ENCODE peak calls at places on chromosomes 3 and 15, in five cellular contexts. One of them, this sample, is unnamed.

GRCh38 chr3:126113733-126114132 is 29.8 kb upstream of the SLC41A3 start:
- DNase-seq in GM12878: no peak
- DNase-seq in endothelial cell of umbilical vein: no peak
- DNase-seq in HepG2: no peak
- DNase-seq in NB4: no peak
- DNase-seq in this sample: peak

GRCh38 chr3:116443096-116443793 is 2.0 kb downstream of the LSAMP start:
- DNase-seq in GM12878: no peak
- DNase-seq in endothelial cell of umbilical vein: no peak
- DNase-seq in HepG2: no peak
- DNase-seq in NB4: no peak
- DNase-seq in this sample: no peak

GRCh38 chr3:69567026-69567767 is 172.1 kb upstream of the MITF start:
- DNase-seq in GM12878: no peak
- DNase-seq in endothelial cell of umbilical vein: no peak
- DNase-seq in HepG2: no peak
- DNase-seq in NB4: no peak
- DNase-seq in this sample: no peak

GRCh38 chr3:179898024-179898423 is 138.7 kb downstream of the PEX5L start:
- DNase-seq in GM12878: no peak
- DNase-seq in endothelial cell of umbilical vein: peak
- DNase-seq in HepG2: peak
- DNase-seq in NB4: peak
- DNase-seq in this sample: peak

GRCh38 chr3:36937492-36937891 is 7.4 kb downstream of the TRANK1 start:
- DNase-seq in GM12878: no peak
- DNase-seq in endothelial cell of umbilical vein: no peak
- DNase-seq in HepG2: no peak
- DNase-seq in NB4: no peak
- DNase-seq in this sample: no peak

GRCh38 chr15:40567111-40567510 is 2.0 kb upstream of the RPUSD2 start:
- DNase-seq in GM12878: no peak
- DNase-seq in endothelial cell of umbilical vein: peak
- DNase-seq in HepG2: peak
- DNase-seq in NB4: peak
- DNase-seq in this sample: no peak

GRCh38 chr3:129432036-129432435 is 3.6 kb upstream of the EFCAB12 start:
- DNase-seq in GM12878: no peak
- DNase-seq in endothelial cell of umbilical vein: no peak
- DNase-seq in HepG2: no peak
- DNase-seq in NB4: no peak
- DNase-seq in this sample: no peak

GRCh38 chr3:141273700-141274410 is 42.2 kb downstream of the PXYLP1 start:
- DNase-seq in GM12878: no peak
- DNase-seq in endothelial cell of umbilical vein: no peak
- DNase-seq in HepG2: no peak
- DNase-seq in NB4: no peak
- DNase-seq in this sample: no peak

GRCh38 chr15:78051622-78052405 is 25.7 kb downstream of the TBC1D2B start:
- DNase-seq in GM12878: no peak
- DNase-seq in endothelial cell of umbilical vein: peak
- DNase-seq in HepG2: no peak
- DNase-seq in NB4: peak
- DNase-seq in this sample: no peak

GRCh38 chr15:100900136-100900894 is 18.8 kb upstream of the LRRK1 start:
- DNase-seq in GM12878: no peak
- DNase-seq in endothelial cell of umbilical vein: no peak
- DNase-seq in HepG2: no peak
- DNase-seq in NB4: no peak
- DNase-seq in this sample: no peak
- TF ChIP-seq MYC in GM12878: no peak
- TF ChIP-seq MYC in endothelial cell of umbilical vein: no peak
- TF ChIP-seq MYC in HepG2: no peak
- TF ChIP-seq MYC in NB4: no peak
- TF ChIP-seq MYC in this sample: no peak

GRCh38 chr3:150488867-150489266 is 57.4 kb downstream of the SERP1 start:
- DNase-seq in GM12878: no peak
- DNase-seq in endothelial cell of umbilical vein: no peak
- DNase-seq in HepG2: no peak
- DNase-seq in NB4: no peak
- DNase-seq in this sample: no peak

GRCh38 chr3:150480802-150481201 is 65.5 kb downstream of the SERP1 start:
- DNase-seq in GM12878: no peak
- DNase-seq in endothelial cell of umbilical vein: no peak
- DNase-seq in HepG2: no peak
- DNase-seq in NB4: no peak
- DNase-seq in this sample: no peak

GRCh38 chr3:150479370-150479769 is 66.9 kb downstream of the SERP1 start:
- DNase-seq in GM12878: no peak
- DNase-seq in endothelial cell of umbilical vein: no peak
- DNase-seq in HepG2: no peak
- DNase-seq in NB4: no peak
- DNase-seq in this sample: no peak

GRCh38 chr3:150484410-150484809 is 61.9 kb downstream of the SERP1 start:
- DNase-seq in GM12878: no peak
- DNase-seq in endothelial cell of umbilical vein: no peak
- DNase-seq in HepG2: no peak
- DNase-seq in NB4: no peak
- DNase-seq in this sample: no peak

DNA sequence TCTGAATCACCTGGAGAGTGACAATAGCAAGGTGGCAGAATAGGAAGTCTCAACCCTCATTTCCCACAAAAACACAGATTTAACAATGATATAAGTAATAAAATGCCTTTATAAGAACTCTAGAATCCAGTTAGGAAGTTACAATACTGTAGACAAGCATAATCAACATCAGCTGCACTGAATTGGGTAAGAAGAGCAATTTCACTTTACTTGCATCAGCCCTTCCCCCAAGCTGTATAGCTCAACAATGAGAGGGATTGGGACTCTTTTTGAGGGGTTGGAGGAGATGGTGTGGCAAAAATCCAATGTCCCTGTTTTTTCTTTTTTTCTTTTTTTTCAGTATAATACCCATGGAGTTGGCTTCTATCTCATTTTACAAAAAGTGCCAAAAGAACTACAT is 63.1 kb downstream of the SERP1 start:
- DNase-seq in GM12878: no peak
- DNase-seq in endothelial cell of umbilical vein: no peak
- DNase-seq in HepG2: no peak
- DNase-seq in NB4: no peak
- DNase-seq in this sample: no peak
- TF ChIP-seq MYC in GM12878: no peak
- TF ChIP-seq MYC in endothelial cell of umbilical vein: no peak
- TF ChIP-seq MYC in HepG2: no peak
- TF ChIP-seq MYC in NB4: no peak
- TF ChIP-seq MYC in this sample: no peak

DNA sequence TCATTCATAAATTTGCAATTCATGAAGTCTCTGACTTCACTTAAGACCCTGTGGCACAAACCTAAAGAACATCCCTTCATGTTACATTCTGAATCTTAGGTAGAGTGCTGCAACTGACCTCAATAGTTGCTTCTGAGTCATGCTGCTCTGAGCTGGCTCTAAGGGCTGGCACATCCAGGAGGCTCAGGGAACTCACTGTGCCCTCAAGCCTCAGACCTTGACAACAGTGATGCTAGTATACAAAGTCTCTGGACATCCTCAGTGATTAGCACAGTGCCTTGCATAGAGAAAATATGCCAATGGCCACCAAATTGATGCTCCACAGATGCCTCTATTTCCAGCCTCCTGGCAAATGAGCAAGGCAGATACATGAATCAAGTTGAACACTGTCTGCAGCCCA is 740.9 kb upstream of the LMCD1 start:
- DNase-seq in GM12878: no peak
- DNase-seq in endothelial cell of umbilical vein: no peak
- DNase-seq in HepG2: no peak
- DNase-seq in NB4: no peak
- DNase-seq in this sample: no peak
- TF ChIP-seq MYC in GM12878: no peak
- TF ChIP-seq MYC in endothelial cell of umbilical vein: no peak
- TF ChIP-seq MYC in HepG2: no peak
- TF ChIP-seq MYC in NB4: no peak
- TF ChIP-seq MYC in this sample: no peak

DNA sequence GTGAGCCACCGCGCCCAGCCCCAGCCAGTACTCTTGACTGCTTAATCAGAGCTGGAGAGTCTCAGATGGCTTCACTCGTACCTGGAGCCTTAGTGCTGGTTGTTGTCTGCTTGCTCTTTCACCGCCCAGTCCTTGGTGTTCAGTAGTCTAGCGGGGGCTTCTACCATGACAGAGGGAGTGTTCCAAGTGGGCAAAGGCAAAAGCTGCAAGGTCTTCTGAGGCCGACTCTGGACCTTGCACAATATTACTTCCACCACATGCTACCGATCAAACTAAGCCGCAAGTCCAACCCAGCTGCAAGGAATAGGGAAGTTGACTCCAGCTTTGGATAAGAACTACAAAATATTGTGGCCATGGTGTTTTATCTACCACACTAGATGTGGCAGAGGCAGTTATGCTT is 6.6 kb downstream of the PARL start:
- DNase-seq in GM12878: no peak
- DNase-seq in endothelial cell of umbilical vein: no peak
- DNase-seq in HepG2: no peak
- DNase-seq in NB4: peak
- DNase-seq in this sample: no peak
- TF ChIP-seq MYC in GM12878: no peak
- TF ChIP-seq MYC in endothelial cell of umbilical vein: no peak
- TF ChIP-seq MYC in HepG2: no peak
- TF ChIP-seq MYC in NB4: peak
- TF ChIP-seq MYC in this sample: no peak

GRCh38 chr15:101611580-101612299 is 40.4 kb downstream of the TM2D3 start:
- DNase-seq in GM12878: no peak
- DNase-seq in endothelial cell of umbilical vein: no peak
- DNase-seq in HepG2: no peak
- DNase-seq in NB4: no peak
- DNase-seq in this sample: no peak

GRCh38 chr15:101611007-101611406 is 41.2 kb downstream of the TM2D3 start:
- DNase-seq in GM12878: no peak
- DNase-seq in endothelial cell of umbilical vein: no peak
- DNase-seq in HepG2: no peak
- DNase-seq in NB4: no peak
- DNase-seq in this sample: no peak

GRCh38 chr15:101610628-101611000 is 41.6 kb downstream of the TM2D3 start:
- DNase-seq in GM12878: no peak
- DNase-seq in endothelial cell of umbilical vein: no peak
- DNase-seq in HepG2: no peak
- DNase-seq in NB4: no peak
- DNase-seq in this sample: no peak

GRCh38 chr15:101608182-101608581 is 44.0 kb downstream of the TM2D3 start:
- DNase-seq in GM12878: no peak
- DNase-seq in endothelial cell of umbilical vein: no peak
- DNase-seq in HepG2: no peak
- DNase-seq in NB4: no peak
- DNase-seq in this sample: no peak

GRCh38 chr15:101609742-101610627 is 42.2 kb downstream of the TM2D3 start:
- DNase-seq in GM12878: no peak
- DNase-seq in endothelial cell of umbilical vein: no peak
- DNase-seq in HepG2: no peak
- DNase-seq in NB4: no peak
- DNase-seq in this sample: no peak
- TF ChIP-seq MYC in GM12878: no peak
- TF ChIP-seq MYC in endothelial cell of umbilical vein: no peak
- TF ChIP-seq MYC in HepG2: no peak
- TF ChIP-seq MYC in NB4: no peak
- TF ChIP-seq MYC in this sample: no peak

DNA sequence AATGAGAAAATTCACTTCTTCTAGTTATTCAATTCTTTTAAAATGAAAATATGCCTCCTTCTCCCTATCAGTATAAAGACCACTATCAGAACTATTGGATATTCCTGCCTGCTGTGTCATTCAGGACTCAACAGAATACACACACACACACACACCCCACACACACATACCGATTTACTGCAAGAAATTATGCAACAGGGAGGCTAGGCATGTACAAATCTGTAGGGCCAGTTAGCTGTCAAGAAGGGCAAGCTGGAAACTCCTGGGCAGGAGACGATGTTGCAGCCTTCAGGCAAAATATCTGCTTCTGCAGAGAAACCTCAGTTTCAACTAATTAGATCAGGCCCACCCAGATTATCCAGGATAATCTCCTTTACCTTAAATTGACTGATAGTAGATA is 13.9 kb upstream of the RYR3 start:
- DNase-seq in GM12878: no peak
- DNase-seq in endothelial cell of umbilical vein: no peak
- DNase-seq in HepG2: no peak
- DNase-seq in NB4: no peak
- DNase-seq in this sample: no peak
- TF ChIP-seq MYC in GM12878: no peak
- TF ChIP-seq MYC in endothelial cell of umbilical vein: no peak
- TF ChIP-seq MYC in HepG2: no peak
- TF ChIP-seq MYC in NB4: no peak
- TF ChIP-seq MYC in this sample: no peak

DNA sequence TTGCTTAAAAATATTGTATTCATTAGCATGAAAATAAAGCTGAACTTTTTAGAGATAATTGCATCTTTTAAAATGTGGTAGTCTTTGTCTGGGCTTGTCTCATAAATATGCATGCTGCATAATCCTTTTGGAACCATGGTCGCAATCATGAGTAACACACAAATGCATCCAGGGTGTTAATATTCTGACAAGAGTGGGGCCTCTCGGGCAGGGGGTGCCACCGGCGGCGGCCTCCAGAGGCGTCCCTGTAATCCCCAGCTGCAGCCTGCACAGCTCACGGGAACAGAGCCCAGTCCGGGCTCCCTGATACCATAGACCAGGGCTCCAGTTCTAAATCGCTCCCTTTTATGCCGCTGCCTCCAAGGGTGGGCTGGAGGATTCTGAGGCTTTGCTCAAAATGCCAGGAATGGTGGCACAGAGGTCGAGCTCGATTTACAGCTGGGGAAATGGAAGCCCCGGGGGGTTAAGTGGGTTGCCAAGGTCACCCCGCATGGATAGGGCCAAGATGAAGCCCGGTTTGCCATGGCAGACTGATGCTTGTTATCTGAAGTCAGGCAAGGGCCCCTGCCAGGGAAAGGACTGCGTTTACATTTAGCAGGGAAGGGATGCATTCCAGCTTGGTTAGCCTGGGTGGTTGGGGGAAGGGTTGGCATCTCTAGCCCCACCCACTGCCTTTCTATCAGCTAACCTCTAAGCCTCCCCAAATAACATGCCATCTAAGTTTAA is 78.8 kb downstream of the RPLP1 start:
- DNase-seq in GM12878: no peak
- DNase-seq in endothelial cell of umbilical vein: no peak
- DNase-seq in HepG2: no peak
- DNase-seq in NB4: no peak
- DNase-seq in this sample: no peak
- TF ChIP-seq MYC in GM12878: no peak
- TF ChIP-seq MYC in endothelial cell of umbilical vein: no peak
- TF ChIP-seq MYC in HepG2: no peak
- TF ChIP-seq MYC in NB4: no peak
- TF ChIP-seq MYC in this sample: no peak